ENCODE peak calls at places on chromosomes 4 and X, in eight cellular contexts. G is body of pancreas, I is right lobe of liver, B is heart right ventricle, D is T-helper 17 cell, J is foreskin keratinocyte, Y is right cardiac atrium, V is HCT116. L is an unnamed sample.

GRCh38 chr4:142811034-142811433 is 35.1 kb downstream of the INPP4B start:
- ATAC-seq in G (no peak), Y (no peak), V (no peak), B (peak), I (no peak), J (no peak), D (no peak), L (no peak)

GRCh38 chrX:13428055-13428786 is 108.4 kb upstream of the ATXN3L start:
- ATAC-seq in B (no peak), G (no peak), V (peak), I (no peak), D (peak), J (peak), Y (no peak), L (peak)

GRCh38 chr4:183858011-183858615 is 47.0 kb upstream of the STOX2 start:
- ATAC-seq in J (no peak), G (no peak), B (no peak), V (no peak), I (peak), D (no peak), Y (peak), L (no peak)

GRCh38 chr4:45925809-45926208 is 198.0 kb downstream of the GABRG1 start:
- ATAC-seq in D (no peak), G (no peak), Y (no peak), J (no peak), I (no peak), V (no peak), B (no peak), L (no peak)

GRCh38 chrX:11760958-11761357 is 2.9 kb downstream of the MSL3 start:
- ATAC-seq in I (no peak), V (no peak), Y (no peak), G (no peak), J (no peak), B (no peak), D (no peak), L (no peak)

GRCh38 chr4:162499478-162499877 is 335.7 kb upstream of the FSTL5 start:
- ATAC-seq in I (peak), D (no peak), V (peak), G (no peak), Y (no peak), J (peak), B (no peak), L (peak)

GRCh38 chr4:124641715-124642380 is 70.7 kb downstream of the ANKRD50 start:
- ATAC-seq in G (no peak), V (peak), Y (no peak), I (no peak), D (no peak), B (no peak), J (peak), L (peak)

GRCh38 chr4:174789666-174790065 is 39.4 kb downstream of the GLRA3 start:
- ATAC-seq in B (no peak), I (no peak), D (no peak), Y (no peak), G (no peak), J (no peak), V (no peak), L (no peak)

GRCh38 chr4:116453127-116453526 is 632.2 kb downstream of the TRAM1L1 start:
- ATAC-seq in J (no peak), D (no peak), B (no peak), V (no peak), Y (no peak), G (no peak), I (no peak), L (no peak)

GRCh38 chrX:7934026-7934425 is 6.8 kb upstream of the PNPLA4 start:
- ATAC-seq in Y (no peak), J (no peak), D (no peak), G (no peak), I (no peak), V (no peak), B (no peak), L (no peak)

GRCh38 chr4:38634047-38634759 is 29.8 kb upstream of the KLF3 start:
- ATAC-seq in Y (no peak), B (no peak), I (no peak), J (no peak), D (no peak), G (no peak), V (no peak), L (no peak)

GRCh38 chr4:56655209-56655626 is 25.9 kb downstream of the HOPX start:
- ATAC-seq in J (peak), B (peak), I (peak), Y (peak), D (no peak), V (no peak), G (peak), L (peak)

GRCh38 chr4:185748901-185749390 is 63.0 kb downstream of the SORBS2 start:
- ATAC-seq in V (no peak), J (no peak), G (no peak), Y (no peak), D (no peak), I (peak), B (peak), L (no peak)

GRCh38 chrX:100797359-100797758 is 22.8 kb upstream of the CSTF2 start:
- ATAC-seq in Y (no peak), J (no peak), I (no peak), D (no peak), B (no peak), G (no peak), V (no peak), L (no peak)

GRCh38 chr4:100657187-100657586 is 139.4 kb upstream of the EMCN start:
- ATAC-seq in V (no peak), G (no peak), B (peak), D (no peak), Y (peak), J (no peak), I (no peak), L (no peak)

GRCh38 chr4:54011201-54011600 is 53.2 kb downstream of the CHIC2 start:
- ATAC-seq in D (no peak), B (no peak), V (no peak), Y (no peak), I (no peak), J (no peak), G (no peak), L (no peak)

GRCh38 chrX:43641691-43642090 is 14.4 kb upstream of the MAOA start:
- ATAC-seq in D (no peak), I (no peak), V (no peak), B (no peak), Y (no peak), J (no peak), G (no peak), L (no peak)

GRCh38 chr4:180542445-180543100 is 1700.6 kb upstream of the TENM3 start:
- ATAC-seq in V (peak), D (no peak), G (no peak), I (no peak), B (no peak), Y (no peak), J (peak), L (no peak)

GRCh38 chr4:44256414-44256813 is 192.2 kb downstream of the KCTD8 start:
- ATAC-seq in G (no peak), B (no peak), V (no peak), Y (no peak), J (no peak), D (no peak), I (no peak), L (no peak)

GRCh38 chrX:340121-340520 is 21.5 kb upstream of the GTPBP6 start:
- ATAC-seq in I (no peak), V (no peak), B (no peak), Y (no peak), G (no peak), J (no peak), D (no peak), L (no peak)

GRCh38 chr4:2290974-2291704 is 29.2 kb upstream of the MXD4 start:
- ATAC-seq in G (no peak), I (peak), Y (no peak), B (no peak), J (no peak), D (peak), V (no peak), L (no peak)

GRCh38 chr4:54382623-54383022 is 153.5 kb downstream of the PDGFRA start:
- ATAC-seq in Y (no peak), I (no peak), D (no peak), V (no peak), J (no peak), G (no peak), B (no peak), L (no peak)

GRCh38 chrX:40092808-40093435 is 4.8 kb downstream of the BCOR start:
- ATAC-seq in J (no peak), Y (no peak), G (no peak), B (no peak), V (no peak), D (no peak), I (no peak), L (no peak)

GRCh38 chr4:13415068-13415785 is 68.9 kb downstream of the RAB28 start:
- ATAC-seq in V (no peak), Y (peak), G (no peak), J (no peak), B (peak), D (no peak), I (no peak), L (peak)

GRCh38 chr4:123651127-123651526 is 254.5 kb downstream of the SPRY1 start:
- ATAC-seq in D (no peak), V (no peak), I (no peak), G (no peak), J (no peak), Y (peak), B (no peak), L (peak)

GRCh38 chr4:28462766-28463165 is 1602.1 kb downstream of the STIM2 start:
- ATAC-seq in G (no peak), V (no peak), D (no peak), I (no peak), B (no peak), Y (no peak), J (no peak), L (peak)

GRCh38 chr4:122806981-122807679 is 19.5 kb upstream of the FGF2 start:
- ATAC-seq in Y (no peak), G (no peak), D (no peak), I (no peak), J (no peak), V (no peak), B (no peak), L (no peak)